ENCODE peak calls at places on chromosomes 6 and 20, in nine cellular contexts. One of them, this sample, is unnamed.

GRCh38 chr20:23570178-23570577 is 1.9 kb upstream of the CST9L start:
- DNase-seq in heart right ventricle: no peak
- DNase-seq in H1: no peak
- DNase-seq in hepatocyte: no peak
- DNase-seq in CD8-positive, alpha-beta memory T cell: no peak
- DNase-seq in left lung: no peak
- DNase-seq in SJCRH30: no peak
- DNase-seq in tibial nerve: no peak
- DNase-seq in body of pancreas: no peak
- DNase-seq in this sample: no peak

GRCh38 chr6:155344341-155345006 is 30.2 kb upstream of the TFB1M start:
- DNase-seq in body of pancreas: no peak
- DNase-seq in heart right ventricle: no peak
- DNase-seq in left lung: no peak
- DNase-seq in CD8-positive, alpha-beta memory T cell: no peak
- DNase-seq in H1: no peak
- DNase-seq in SJCRH30: no peak
- DNase-seq in hepatocyte: no peak
- DNase-seq in tibial nerve: no peak
- DNase-seq in this sample: no peak

GRCh38 chr6:46734867-46735719 is at the start of gene PLA2G7:
- DNase-seq in body of pancreas: peak; percentile 27
- DNase-seq in H1: peak; percentile 74
- DNase-seq in SJCRH30: no peak
- DNase-seq in hepatocyte: peak; percentile 32
- DNase-seq in heart right ventricle: no peak
- DNase-seq in tibial nerve: no peak
- DNase-seq in left lung: peak; percentile 81
- DNase-seq in CD8-positive, alpha-beta memory T cell: no peak
- DNase-seq in this sample: no peak

GRCh38 chr6:35497571-35498406 is 910 bp upstream of the TEAD3 start:
- DNase-seq in hepatocyte: peak; percentile 78
- DNase-seq in left lung: peak; percentile 86
- DNase-seq in SJCRH30: peak; percentile 60
- DNase-seq in H1: peak; percentile 77
- DNase-seq in heart right ventricle: peak; percentile 82
- DNase-seq in tibial nerve: peak; percentile 44
- DNase-seq in CD8-positive, alpha-beta memory T cell: peak; percentile 64
- DNase-seq in body of pancreas: peak; percentile 42
- DNase-seq in this sample: no peak

GRCh38 chr6:5667737-5668136 is 339.0 kb downstream of the NRN1 start:
- DNase-seq in CD8-positive, alpha-beta memory T cell: no peak
- DNase-seq in left lung: no peak
- DNase-seq in body of pancreas: no peak
- DNase-seq in heart right ventricle: no peak
- DNase-seq in H1: no peak
- DNase-seq in hepatocyte: no peak
- DNase-seq in SJCRH30: peak; percentile 23
- DNase-seq in tibial nerve: no peak
- DNase-seq in this sample: no peak

GRCh38 chr6:39188577-39188976 is 40.7 kb downstream of the KCNK5 start:
- DNase-seq in CD8-positive, alpha-beta memory T cell: peak; percentile 38
- DNase-seq in heart right ventricle: no peak
- DNase-seq in left lung: no peak
- DNase-seq in SJCRH30: no peak
- DNase-seq in hepatocyte: no peak
- DNase-seq in H1: no peak
- DNase-seq in tibial nerve: no peak
- DNase-seq in body of pancreas: no peak
- DNase-seq in this sample: no peak

GRCh38 chr6:7881765-7882500 is 28.7 kb downstream of the TXNDC5 start:
- DNase-seq in CD8-positive, alpha-beta memory T cell: no peak
- DNase-seq in body of pancreas: no peak
- DNase-seq in heart right ventricle: no peak
- DNase-seq in hepatocyte: no peak
- DNase-seq in tibial nerve: no peak
- DNase-seq in SJCRH30: no peak
- DNase-seq in H1: no peak
- DNase-seq in left lung: no peak
- DNase-seq in this sample: no peak

GRCh38 chr6:87164506-87164905 is 9.1 kb downstream of the ZNF292 start:
- DNase-seq in left lung: no peak
- DNase-seq in SJCRH30: no peak
- DNase-seq in CD8-positive, alpha-beta memory T cell: no peak
- DNase-seq in hepatocyte: no peak
- DNase-seq in body of pancreas: no peak
- DNase-seq in H1: no peak
- DNase-seq in tibial nerve: no peak
- DNase-seq in heart right ventricle: no peak
- DNase-seq in this sample: no peak

GRCh38 chr6:100460650-100461204 is 4.0 kb downstream of the SIM1 start:
- DNase-seq in CD8-positive, alpha-beta memory T cell: no peak
- DNase-seq in hepatocyte: no peak
- DNase-seq in body of pancreas: no peak
- DNase-seq in left lung: no peak
- DNase-seq in SJCRH30: peak; percentile 71
- DNase-seq in H1: peak; percentile 79
- DNase-seq in tibial nerve: no peak
- DNase-seq in heart right ventricle: no peak
- DNase-seq in this sample: no peak

GRCh38 chr6:117018771-117019170 is 141.7 kb downstream of the RFX6 start:
- DNase-seq in body of pancreas: no peak
- DNase-seq in hepatocyte: no peak
- DNase-seq in left lung: no peak
- DNase-seq in heart right ventricle: no peak
- DNase-seq in CD8-positive, alpha-beta memory T cell: no peak
- DNase-seq in tibial nerve: no peak
- DNase-seq in H1: no peak
- DNase-seq in SJCRH30: no peak
- DNase-seq in this sample: no peak

GRCh38 chr20:34017610-34018009 is 23.9 kb downstream of the RALY start:
- DNase-seq in tibial nerve: no peak
- DNase-seq in CD8-positive, alpha-beta memory T cell: no peak
- DNase-seq in left lung: no peak
- DNase-seq in H1: no peak
- DNase-seq in heart right ventricle: no peak
- DNase-seq in SJCRH30: peak; percentile 61
- DNase-seq in hepatocyte: no peak
- DNase-seq in body of pancreas: no peak
- DNase-seq in this sample: no peak

GRCh38 chr20:34016736-34017135 is 23.0 kb downstream of the RALY start:
- DNase-seq in body of pancreas: peak; percentile 18
- DNase-seq in CD8-positive, alpha-beta memory T cell: no peak
- DNase-seq in left lung: no peak
- DNase-seq in tibial nerve: no peak
- DNase-seq in SJCRH30: no peak
- DNase-seq in hepatocyte: no peak
- DNase-seq in H1: no peak
- DNase-seq in heart right ventricle: no peak
- DNase-seq in this sample: no peak

GRCh38 chr20:34014878-34015277 is 21.2 kb downstream of the RALY start:
- DNase-seq in H1: no peak
- DNase-seq in body of pancreas: no peak
- DNase-seq in hepatocyte: no peak
- DNase-seq in heart right ventricle: no peak
- DNase-seq in SJCRH30: no peak
- DNase-seq in left lung: no peak
- DNase-seq in tibial nerve: no peak
- DNase-seq in CD8-positive, alpha-beta memory T cell: no peak
- DNase-seq in this sample: no peak

GRCh38 chr20:34015401-34016335 is 22.0 kb downstream of the RALY start:
- DNase-seq in CD8-positive, alpha-beta memory T cell: no peak
- DNase-seq in SJCRH30: no peak
- DNase-seq in H1: no peak
- DNase-seq in left lung: no peak
- DNase-seq in hepatocyte: no peak
- DNase-seq in body of pancreas: no peak
- DNase-seq in tibial nerve: no peak
- DNase-seq in heart right ventricle: no peak
- DNase-seq in this sample: no peak

DNA sequence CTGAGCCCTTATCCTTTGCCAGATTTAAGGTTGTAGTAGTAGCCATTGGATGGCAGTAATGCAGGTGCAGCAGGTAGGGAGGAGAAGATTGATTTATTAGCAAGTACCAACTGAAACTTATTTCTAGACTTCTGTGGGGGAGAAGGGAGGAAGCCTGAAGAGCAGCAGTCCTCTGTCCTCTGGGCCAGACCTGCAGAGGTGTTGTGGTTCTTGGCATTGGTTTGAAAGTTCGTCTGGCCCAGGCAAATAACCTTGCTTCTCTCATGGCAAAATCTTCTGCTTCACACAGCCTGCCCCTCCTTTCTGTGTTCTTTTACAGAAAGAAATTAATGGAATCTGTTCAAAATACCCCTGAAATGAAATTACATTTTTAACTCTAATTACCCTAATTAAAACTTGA is 24.5 kb downstream of the RALY start:
- DNase-seq in hepatocyte: no peak
- DNase-seq in SJCRH30: no peak
- DNase-seq in H1: no peak
- DNase-seq in CD8-positive, alpha-beta memory T cell: no peak
- DNase-seq in heart right ventricle: no peak
- DNase-seq in body of pancreas: no peak
- DNase-seq in tibial nerve: no peak
- DNase-seq in left lung: no peak
- DNase-seq in this sample: no peak
- H3K27ac ChIP-seq in hepatocyte: no peak overlapping the region
- H3K27ac ChIP-seq in SJCRH30: no peak overlapping the region
- H3K27ac ChIP-seq in H1: no peak overlapping the region
- H3K27ac ChIP-seq in CD8-positive, alpha-beta memory T cell: no peak overlapping the region
- H3K27ac ChIP-seq in heart right ventricle: no peak overlapping the region
- H3K27ac ChIP-seq in body of pancreas: no peak overlapping the region
- H3K27ac ChIP-seq in tibial nerve: no peak overlapping the region
- H3K27ac ChIP-seq in left lung: no peak overlapping the region
- H3K27ac ChIP-seq in this sample: no peak overlapping the region

GRCh38 chr20:41082306-41082705 is 53.7 kb downstream of the TOP1 start:
- DNase-seq in left lung: no peak
- DNase-seq in tibial nerve: no peak
- DNase-seq in CD8-positive, alpha-beta memory T cell: no peak
- DNase-seq in SJCRH30: no peak
- DNase-seq in H1: no peak
- DNase-seq in hepatocyte: no peak
- DNase-seq in body of pancreas: no peak
- DNase-seq in heart right ventricle: no peak
- DNase-seq in this sample: no peak

GRCh38 chr20:41078329-41078728 is 49.7 kb downstream of the TOP1 start:
- DNase-seq in hepatocyte: peak; percentile 32
- DNase-seq in tibial nerve: no peak
- DNase-seq in body of pancreas: no peak
- DNase-seq in H1: no peak
- DNase-seq in CD8-positive, alpha-beta memory T cell: no peak
- DNase-seq in heart right ventricle: peak; percentile 32
- DNase-seq in SJCRH30: peak; percentile 59
- DNase-seq in left lung: no peak
- DNase-seq in this sample: no peak

GRCh38 chr20:41079066-41079465 is 50.4 kb downstream of the TOP1 start:
- DNase-seq in CD8-positive, alpha-beta memory T cell: no peak
- DNase-seq in body of pancreas: no peak
- DNase-seq in H1: no peak
- DNase-seq in tibial nerve: no peak
- DNase-seq in hepatocyte: no peak
- DNase-seq in SJCRH30: no peak
- DNase-seq in left lung: no peak
- DNase-seq in heart right ventricle: no peak
- DNase-seq in this sample: no peak

GRCh38 chr20:41081276-41081814 is 52.7 kb downstream of the TOP1 start:
- DNase-seq in tibial nerve: no peak
- DNase-seq in H1: no peak
- DNase-seq in SJCRH30: no peak
- DNase-seq in body of pancreas: no peak
- DNase-seq in CD8-positive, alpha-beta memory T cell: no peak
- DNase-seq in hepatocyte: no peak
- DNase-seq in heart right ventricle: no peak
- DNase-seq in left lung: no peak
- DNase-seq in this sample: no peak

GRCh38 chr20:41080866-41081265 is 52.2 kb downstream of the TOP1 start:
- DNase-seq in SJCRH30: no peak
- DNase-seq in heart right ventricle: no peak
- DNase-seq in hepatocyte: no peak
- DNase-seq in CD8-positive, alpha-beta memory T cell: no peak
- DNase-seq in body of pancreas: no peak
- DNase-seq in H1: no peak
- DNase-seq in left lung: no peak
- DNase-seq in tibial nerve: no peak
- DNase-seq in this sample: no peak
- H3K27ac ChIP-seq in SJCRH30: no peak overlapping the region
- H3K27ac ChIP-seq in heart right ventricle: no peak overlapping the region
- H3K27ac ChIP-seq in hepatocyte: no peak overlapping the region
- H3K27ac ChIP-seq in CD8-positive, alpha-beta memory T cell: no peak overlapping the region
- H3K27ac ChIP-seq in body of pancreas: no peak overlapping the region
- H3K27ac ChIP-seq in H1: no peak overlapping the region
- H3K27ac ChIP-seq in left lung: no peak overlapping the region
- H3K27ac ChIP-seq in tibial nerve: no peak overlapping the region
- H3K27ac ChIP-seq in this sample: no peak overlapping the region

DNA sequence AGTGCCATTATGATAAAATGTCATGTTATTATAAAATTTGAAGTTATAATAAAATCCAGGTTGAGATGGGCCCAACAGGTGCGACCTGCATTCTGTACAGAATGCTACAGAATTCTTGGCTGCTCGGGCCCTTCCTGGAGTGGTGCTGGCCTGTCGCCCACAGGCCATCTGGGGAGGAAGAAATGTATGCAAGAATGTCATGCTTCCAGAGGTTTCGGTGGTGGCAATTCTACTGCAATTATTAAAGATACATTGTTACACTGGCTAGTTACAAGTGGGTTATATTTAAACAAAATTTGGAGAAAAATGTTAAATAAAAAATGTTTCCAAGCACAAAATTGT is 7.3 kb downstream of the RAMACL start:
- DNase-seq in body of pancreas: no peak
- DNase-seq in hepatocyte: no peak
- DNase-seq in CD8-positive, alpha-beta memory T cell: no peak
- DNase-seq in left lung: no peak
- DNase-seq in SJCRH30: no peak
- DNase-seq in heart right ventricle: no peak
- DNase-seq in H1: no peak
- DNase-seq in tibial nerve: no peak
- DNase-seq in this sample: no peak
- H3K27ac ChIP-seq in body of pancreas: no peak overlapping the region
- H3K27ac ChIP-seq in hepatocyte: no peak overlapping the region
- H3K27ac ChIP-seq in CD8-positive, alpha-beta memory T cell: no peak overlapping the region
- H3K27ac ChIP-seq in left lung: no peak overlapping the region
- H3K27ac ChIP-seq in SJCRH30: no peak overlapping the region
- H3K27ac ChIP-seq in heart right ventricle: no peak overlapping the region
- H3K27ac ChIP-seq in H1: no peak overlapping the region
- H3K27ac ChIP-seq in tibial nerve: no peak overlapping the region
- H3K27ac ChIP-seq in this sample: no peak overlapping the region

DNA sequence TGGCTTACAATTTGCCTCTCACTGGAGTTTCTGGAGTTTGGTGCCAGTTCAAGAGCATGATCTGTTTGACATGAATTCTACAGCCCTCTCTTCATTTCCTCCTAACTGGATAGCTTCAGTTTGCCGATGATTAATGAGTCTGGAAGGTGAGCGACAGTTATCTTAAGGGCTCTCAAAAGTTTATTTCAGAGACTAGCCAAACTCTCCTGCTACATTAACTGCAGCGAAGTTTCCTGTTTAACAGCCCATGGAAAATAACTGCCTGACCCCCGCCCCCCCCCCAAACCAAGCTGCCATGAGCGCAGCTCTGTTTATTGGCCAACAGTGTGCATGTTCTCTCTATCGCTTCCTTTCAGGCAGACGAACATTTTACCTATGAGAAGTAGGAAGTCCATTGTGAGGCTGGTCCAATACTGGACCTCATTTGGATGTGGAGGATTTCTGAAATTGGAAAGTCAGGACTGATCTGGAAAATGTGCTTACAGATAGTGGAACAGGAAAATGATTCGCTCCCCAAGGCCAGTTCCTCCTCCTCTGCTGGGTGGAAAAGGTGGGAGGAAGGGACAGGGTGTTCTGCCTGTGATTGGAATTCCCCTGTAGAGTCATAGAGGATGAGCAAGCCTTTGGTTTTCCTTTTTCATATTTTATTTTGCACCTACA is 522.2 kb upstream of the JAG1 start:
- DNase-seq in SJCRH30: no peak
- DNase-seq in body of pancreas: no peak
- DNase-seq in tibial nerve: no peak
- DNase-seq in left lung: no peak
- DNase-seq in heart right ventricle: peak; percentile 23
- DNase-seq in hepatocyte: no peak
- DNase-seq in CD8-positive, alpha-beta memory T cell: no peak
- DNase-seq in H1: no peak
- DNase-seq in this sample: no peak
- H3K27ac ChIP-seq in SJCRH30: no peak overlapping the region
- H3K27ac ChIP-seq in body of pancreas: peak overlapping the region; percentile 50
- H3K27ac ChIP-seq in tibial nerve: no peak overlapping the region
- H3K27ac ChIP-seq in left lung: peak overlapping the region; percentile 73
- H3K27ac ChIP-seq in heart right ventricle: peak overlapping the region; percentile 69
- H3K27ac ChIP-seq in hepatocyte: peak overlapping the region; percentile 7
- H3K27ac ChIP-seq in CD8-positive, alpha-beta memory T cell: no peak overlapping the region
- H3K27ac ChIP-seq in H1: no peak overlapping the region
- H3K27ac ChIP-seq in this sample: peak overlapping the region; percentile 67